ENCODE peak calls at places on chromosomes 6 and 20, in four cellular contexts. S is GM12864, B is WTC11, J is epithelial cell of esophagus. Z is an unnamed sample.

GRCh38 chr6:116323863-116324262 is 44.1 kb upstream of the TSPYL1 start:
- DNase-seq in S (no peak), B (no peak), J (no peak), Z (no peak)

GRCh38 chr20:3785240-3786125 is 1.1 kb downstream of the CENPB start:
- DNase-seq in S (no peak), B (peak; percentile 27), J (peak; percentile 35), Z (no peak)

GRCh38 chr6:157853902-157854481 is 30.9 kb downstream of the SNX9 start:
- DNase-seq in S (no peak), B (no peak), J (no peak), Z (no peak)

GRCh38 chr20:57656252-57656820 is 36.1 kb upstream of the ZBP1 start:
- DNase-seq in S (no peak), B (peak; percentile 7), J (no peak), Z (peak; percentile 16)

GRCh38 chr20:11917663-11918062 is at the start of gene BTBD3:
- DNase-seq in S (no peak), B (no peak), J (peak; percentile 83), Z (peak; percentile 42)

GRCh38 chr6:170162011-170162770 is 128.7 kb downstream of the DLL1 start:
- DNase-seq in S (no peak), B (no peak), J (no peak), Z (no peak)

GRCh38 chr20:36405255-36405654 is 99.1 kb downstream of the DLGAP4 start:
- DNase-seq in S (no peak), B (no peak), J (no peak), Z (no peak)

GRCh38 chr6:74720923-74721322 is 484.9 kb downstream of the COL12A1 start:
- DNase-seq in S (no peak), B (no peak), J (peak; percentile 15), Z (no peak)

GRCh38 chr6:16337280-16337975 is 99.0 kb downstream of the GMPR start:
- DNase-seq in S (no peak), B (peak; percentile 25), J (peak; percentile 37), Z (no peak)

GRCh38 chr6:53765270-53765669 is 29.5 kb upstream of the LRRC1 start:
- DNase-seq in S (no peak), B (no peak), J (no peak), Z (no peak)

DNA sequence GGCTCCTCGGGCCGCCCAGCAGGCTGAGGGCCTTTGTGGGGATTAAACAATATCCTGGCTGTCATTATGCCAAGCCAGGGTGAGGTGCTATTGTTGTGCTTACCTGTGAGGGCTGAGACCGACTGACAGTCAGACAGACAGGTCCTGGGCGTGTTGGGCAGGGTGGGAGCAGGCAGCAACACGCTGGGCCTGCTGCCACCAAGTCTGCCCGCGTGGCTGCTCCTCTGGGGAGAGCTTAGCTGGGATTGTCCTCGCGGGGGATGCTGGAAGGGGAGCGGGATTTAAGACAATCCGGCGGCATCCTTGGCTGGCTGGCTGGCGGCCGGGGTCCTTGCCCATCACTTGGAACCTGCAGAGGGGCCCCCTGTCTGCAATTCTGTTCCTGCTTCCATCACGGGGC is 20.0 kb downstream of the ITPR3 start:
- DNase-seq in S (no peak), B (no peak), J (peak; percentile 92), Z (no peak)
- TF ChIP-seq CTCF in S (no peak), B (no peak), J (peak; percentile 19), Z (no peak)

GRCh38 chr6:165988306-165988756 is 179.3 kb downstream of the TBXT start:
- DNase-seq in S (no peak), B (peak; percentile 56), J (no peak), Z (no peak)
- TF ChIP-seq CTCF in S (no peak), B (no peak), J (no peak), Z (no peak)

DNA sequence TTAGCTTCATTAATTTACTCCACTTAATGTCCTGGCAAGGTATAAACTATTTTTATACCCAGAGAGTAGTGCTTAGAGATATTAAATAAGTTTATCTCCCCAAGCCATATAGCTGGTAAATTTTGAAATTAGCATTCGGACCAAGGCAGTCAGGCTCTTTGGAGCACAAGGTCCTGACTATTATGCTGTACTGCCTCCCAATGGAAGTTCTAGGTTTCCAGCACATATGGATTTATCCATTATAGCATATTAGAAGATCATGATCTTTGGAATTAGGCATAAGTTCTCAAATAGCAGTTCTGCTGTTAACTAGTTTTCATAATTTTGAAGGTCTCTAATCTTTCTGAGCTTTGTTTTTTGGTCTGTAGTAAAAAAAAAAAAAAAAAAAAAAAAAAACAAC is 835.3 kb upstream of the EPHA7 start:
- DNase-seq in S (no peak), B (no peak), J (peak; percentile 34), Z (no peak)
- TF ChIP-seq CTCF in S (no peak), B (no peak), J (peak; percentile 56), Z (no peak)

GRCh38 chr20:62549029-62549428 is 73.2 kb upstream of the GATA5 start:
- DNase-seq in S (no peak), B (no peak), J (no peak), Z (no peak)

GRCh38 chr20:62548483-62548882 is 72.7 kb upstream of the GATA5 start:
- DNase-seq in S (no peak), B (no peak), J (no peak), Z (no peak)

GRCh38 chr20:62551408-62552323 is 75.9 kb upstream of the GATA5 start:
- DNase-seq in S (no peak), B (peak; percentile 35), J (no peak), Z (no peak)

GRCh38 chr20:62550087-62550565 is 74.3 kb upstream of the GATA5 start:
- DNase-seq in S (no peak), B (no peak), J (no peak), Z (no peak)

GRCh38 chr20:62549499-62550086 is 73.8 kb upstream of the GATA5 start:
- DNase-seq in S (no peak), B (peak; percentile 53), J (no peak), Z (no peak)
- TF ChIP-seq CTCF in S (peak; percentile 23), B (no peak), J (no peak), Z (peak; percentile 17)

Z was measured in GM13977.